ENCODE peak calls at places on chromosomes 4 and X, in seven cellular contexts. One of them, this sample, is unnamed.

GRCh38 chr4:96035727-96036126 is 195.8 kb downstream of the PDHA2 start:
- DNase-seq in coronary artery: no peak
- DNase-seq in body of pancreas: no peak
- DNase-seq in WERI-Rb-1: peak
- DNase-seq in IMR-90: no peak
- DNase-seq in lung: no peak
- DNase-seq in mucosa of descending colon: peak
- DNase-seq in this sample: no peak

GRCh38 chrX:8520791-8521190 is 56.2 kb downstream of the VCX3B start:
- DNase-seq in coronary artery: no peak
- DNase-seq in body of pancreas: no peak
- DNase-seq in WERI-Rb-1: no peak
- DNase-seq in IMR-90: no peak
- DNase-seq in lung: no peak
- DNase-seq in mucosa of descending colon: no peak
- DNase-seq in this sample: no peak

GRCh38 chr4:76301068-76301774 is 5.3 kb upstream of the STBD1 start:
- DNase-seq in coronary artery: no peak
- DNase-seq in body of pancreas: peak
- DNase-seq in WERI-Rb-1: no peak
- DNase-seq in IMR-90: peak
- DNase-seq in lung: no peak
- DNase-seq in mucosa of descending colon: peak
- DNase-seq in this sample: no peak

GRCh38 chrX:39856472-39857121 is 241.2 kb downstream of the BCOR start:
- DNase-seq in coronary artery: no peak
- DNase-seq in body of pancreas: no peak
- DNase-seq in WERI-Rb-1: no peak
- DNase-seq in IMR-90: no peak
- DNase-seq in lung: no peak
- DNase-seq in mucosa of descending colon: no peak
- DNase-seq in this sample: no peak

GRCh38 chr4:3253808-3254207 is 4.8 kb downstream of the MSANTD1 start:
- DNase-seq in coronary artery: peak
- DNase-seq in body of pancreas: no peak
- DNase-seq in WERI-Rb-1: no peak
- DNase-seq in IMR-90: no peak
- DNase-seq in lung: no peak
- DNase-seq in mucosa of descending colon: no peak
- DNase-seq in this sample: peak

GRCh38 chrX:77415882-77416281 is 31.3 kb upstream of the FGF16 start:
- DNase-seq in coronary artery: no peak
- DNase-seq in body of pancreas: no peak
- DNase-seq in WERI-Rb-1: no peak
- DNase-seq in IMR-90: no peak
- DNase-seq in lung: no peak
- DNase-seq in mucosa of descending colon: no peak
- DNase-seq in this sample: no peak

GRCh38 chrX:23756165-23756564 is 13.1 kb upstream of the ACOT9 start:
- DNase-seq in coronary artery: no peak
- DNase-seq in body of pancreas: peak
- DNase-seq in WERI-Rb-1: peak
- DNase-seq in IMR-90: peak
- DNase-seq in lung: peak
- DNase-seq in mucosa of descending colon: peak
- DNase-seq in this sample: peak

GRCh38 chrX:20233336-20233735 is 33.4 kb downstream of the RPS6KA3 start:
- DNase-seq in coronary artery: no peak
- DNase-seq in body of pancreas: no peak
- DNase-seq in WERI-Rb-1: no peak
- DNase-seq in IMR-90: no peak
- DNase-seq in lung: no peak
- DNase-seq in mucosa of descending colon: no peak
- DNase-seq in this sample: no peak

GRCh38 chr4:8688041-8688907 is 95.7 kb downstream of the CPZ start:
- DNase-seq in coronary artery: peak
- DNase-seq in body of pancreas: no peak
- DNase-seq in WERI-Rb-1: peak
- DNase-seq in IMR-90: peak
- DNase-seq in lung: no peak
- DNase-seq in mucosa of descending colon: peak
- DNase-seq in this sample: no peak

GRCh38 chrX:68492583-68492982 is 6.3 kb upstream of the YIPF6 start:
- DNase-seq in coronary artery: no peak
- DNase-seq in body of pancreas: no peak
- DNase-seq in WERI-Rb-1: no peak
- DNase-seq in IMR-90: no peak
- DNase-seq in lung: peak
- DNase-seq in mucosa of descending colon: no peak
- DNase-seq in this sample: no peak

GRCh38 chr4:150961566-150961965 is 53.5 kb downstream of the LRBA start:
- DNase-seq in coronary artery: no peak
- DNase-seq in body of pancreas: no peak
- DNase-seq in WERI-Rb-1: no peak
- DNase-seq in IMR-90: no peak
- DNase-seq in lung: no peak
- DNase-seq in mucosa of descending colon: no peak
- DNase-seq in this sample: no peak

GRCh38 chrX:39310925-39311324 is 509.7 kb downstream of the MID1IP1 start:
- DNase-seq in coronary artery: no peak
- DNase-seq in body of pancreas: no peak
- DNase-seq in WERI-Rb-1: no peak
- DNase-seq in IMR-90: no peak
- DNase-seq in lung: no peak
- DNase-seq in mucosa of descending colon: no peak
- DNase-seq in this sample: no peak

GRCh38 chr4:152917533-152918395 is 18.4 kb upstream of the FHDC1 start:
- DNase-seq in coronary artery: no peak
- DNase-seq in body of pancreas: no peak
- DNase-seq in WERI-Rb-1: no peak
- DNase-seq in IMR-90: no peak
- DNase-seq in lung: no peak
- DNase-seq in mucosa of descending colon: no peak
- DNase-seq in this sample: no peak

DNA sequence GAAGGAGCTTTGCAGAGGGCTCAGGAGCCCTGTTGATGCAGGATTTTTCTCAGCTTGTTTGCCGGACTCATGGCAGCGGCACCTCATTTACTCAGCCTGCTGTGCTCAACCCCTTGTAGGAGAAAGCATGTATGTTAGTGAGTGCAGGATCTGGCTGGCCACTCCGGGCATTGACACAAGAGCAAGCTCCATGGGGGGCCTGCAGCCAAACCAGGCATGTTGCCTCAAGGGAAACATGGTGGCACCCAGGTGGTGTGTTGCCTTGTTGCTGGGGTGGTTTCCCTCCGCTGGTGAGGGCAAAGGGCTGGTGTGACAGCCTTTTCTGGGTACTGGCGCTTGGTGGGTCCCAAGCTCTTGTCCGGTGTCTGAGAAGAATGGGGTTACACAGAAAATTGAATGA is 189.3 kb upstream of the ANXA3 start:
- DNase-seq in coronary artery: no peak
- DNase-seq in body of pancreas: no peak
- DNase-seq in WERI-Rb-1: no peak
- DNase-seq in IMR-90: no peak
- DNase-seq in lung: no peak
- DNase-seq in mucosa of descending colon: no peak
- DNase-seq in this sample: no peak
- H3K4me3 ChIP-seq in coronary artery: no peak
- H3K4me3 ChIP-seq in body of pancreas: no peak
- H3K4me3 ChIP-seq in WERI-Rb-1: no peak
- H3K4me3 ChIP-seq in IMR-90: no peak
- H3K4me3 ChIP-seq in lung: no peak
- H3K4me3 ChIP-seq in mucosa of descending colon: no peak
- H3K4me3 ChIP-seq in this sample: no peak

GRCh38 chr4:183960021-183960420 is 54.9 kb downstream of the STOX2 start:
- DNase-seq in coronary artery: no peak
- DNase-seq in body of pancreas: peak
- DNase-seq in WERI-Rb-1: peak
- DNase-seq in IMR-90: peak
- DNase-seq in lung: no peak
- DNase-seq in mucosa of descending colon: peak
- DNase-seq in this sample: peak

GRCh38 chr4:183959349-183959748 is 54.2 kb downstream of the STOX2 start:
- DNase-seq in coronary artery: no peak
- DNase-seq in body of pancreas: no peak
- DNase-seq in WERI-Rb-1: no peak
- DNase-seq in IMR-90: no peak
- DNase-seq in lung: no peak
- DNase-seq in mucosa of descending colon: no peak
- DNase-seq in this sample: no peak

GRCh38 chr4:183961772-183962171 is 56.7 kb downstream of the STOX2 start:
- DNase-seq in coronary artery: no peak
- DNase-seq in body of pancreas: no peak
- DNase-seq in WERI-Rb-1: no peak
- DNase-seq in IMR-90: no peak
- DNase-seq in lung: no peak
- DNase-seq in mucosa of descending colon: no peak
- DNase-seq in this sample: no peak

GRCh38 chr4:183962413-183962812 is 57.3 kb downstream of the STOX2 start:
- DNase-seq in coronary artery: no peak
- DNase-seq in body of pancreas: no peak
- DNase-seq in WERI-Rb-1: no peak
- DNase-seq in IMR-90: no peak
- DNase-seq in lung: no peak
- DNase-seq in mucosa of descending colon: no peak
- DNase-seq in this sample: no peak

DNA sequence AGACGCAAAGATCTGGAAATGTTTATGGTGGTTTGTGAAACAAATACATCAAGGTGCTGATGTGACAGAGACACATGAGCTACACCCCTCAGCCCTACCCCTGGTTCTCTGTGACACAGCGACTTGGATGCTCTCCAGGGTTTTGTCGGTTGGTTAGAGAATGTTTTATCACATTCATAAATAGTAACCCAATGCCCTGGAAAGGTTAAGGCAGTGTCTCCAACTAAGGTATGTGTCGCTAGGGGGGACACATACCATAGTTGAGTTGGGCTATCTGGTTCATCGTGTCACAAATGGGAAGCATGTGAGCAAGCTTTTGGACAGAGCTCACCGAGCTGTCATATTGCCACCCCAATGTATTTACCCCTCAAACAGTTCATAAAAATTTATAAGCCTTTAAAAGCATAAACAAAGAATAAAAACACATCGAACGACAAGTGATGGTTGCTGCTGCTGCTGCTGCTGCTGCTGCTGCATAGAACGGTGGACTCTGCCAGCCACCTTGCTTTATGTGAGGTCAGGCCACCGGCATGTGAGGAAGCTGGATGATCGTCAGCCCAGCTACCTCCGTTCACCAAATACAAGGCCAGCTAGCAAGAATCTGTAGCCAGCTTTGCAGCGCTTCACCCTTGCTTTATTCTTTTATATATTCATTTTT is 55.9 kb downstream of the STOX2 start:
- DNase-seq in coronary artery: no peak
- DNase-seq in body of pancreas: peak
- DNase-seq in WERI-Rb-1: no peak
- DNase-seq in IMR-90: no peak
- DNase-seq in lung: no peak
- DNase-seq in mucosa of descending colon: peak
- DNase-seq in this sample: no peak
- H3K4me3 ChIP-seq in coronary artery: no peak
- H3K4me3 ChIP-seq in body of pancreas: no peak
- H3K4me3 ChIP-seq in WERI-Rb-1: no peak
- H3K4me3 ChIP-seq in IMR-90: no peak
- H3K4me3 ChIP-seq in lung: no peak
- H3K4me3 ChIP-seq in mucosa of descending colon: no peak
- H3K4me3 ChIP-seq in this sample: no peak

GRCh38 chrX:71542411-71542810 is 9.5 kb downstream of the OGT start:
- DNase-seq in coronary artery: no peak
- DNase-seq in body of pancreas: no peak
- DNase-seq in WERI-Rb-1: no peak
- DNase-seq in IMR-90: peak
- DNase-seq in lung: no peak
- DNase-seq in mucosa of descending colon: no peak
- DNase-seq in this sample: no peak

GRCh38 chrX:71543316-71543715 is 10.4 kb downstream of the OGT start:
- DNase-seq in coronary artery: no peak
- DNase-seq in body of pancreas: no peak
- DNase-seq in WERI-Rb-1: no peak
- DNase-seq in IMR-90: peak
- DNase-seq in lung: no peak
- DNase-seq in mucosa of descending colon: no peak
- DNase-seq in this sample: no peak

GRCh38 chrX:71542825-71543224 is 9.9 kb downstream of the OGT start:
- DNase-seq in coronary artery: no peak
- DNase-seq in body of pancreas: no peak
- DNase-seq in WERI-Rb-1: no peak
- DNase-seq in IMR-90: no peak
- DNase-seq in lung: no peak
- DNase-seq in mucosa of descending colon: no peak
- DNase-seq in this sample: no peak

GRCh38 chrX:71540801-71541545 is 8.1 kb downstream of the OGT start:
- DNase-seq in coronary artery: no peak
- DNase-seq in body of pancreas: no peak
- DNase-seq in WERI-Rb-1: no peak
- DNase-seq in IMR-90: no peak
- DNase-seq in lung: no peak
- DNase-seq in mucosa of descending colon: no peak
- DNase-seq in this sample: no peak

GRCh38 chrX:71541546-71542022 is 8.7 kb downstream of the OGT start:
- DNase-seq in coronary artery: no peak
- DNase-seq in body of pancreas: no peak
- DNase-seq in WERI-Rb-1: no peak
- DNase-seq in IMR-90: peak
- DNase-seq in lung: no peak
- DNase-seq in mucosa of descending colon: no peak
- DNase-seq in this sample: no peak
- H3K4me3 ChIP-seq in coronary artery: peak
- H3K4me3 ChIP-seq in body of pancreas: no peak
- H3K4me3 ChIP-seq in WERI-Rb-1: no peak
- H3K4me3 ChIP-seq in IMR-90: no peak
- H3K4me3 ChIP-seq in lung: no peak
- H3K4me3 ChIP-seq in mucosa of descending colon: no peak
- H3K4me3 ChIP-seq in this sample: no peak

GRCh38 chr4:94802091-94802490 is 44.3 kb downstream of the BMPR1B start:
- DNase-seq in coronary artery: no peak
- DNase-seq in body of pancreas: no peak
- DNase-seq in WERI-Rb-1: no peak
- DNase-seq in IMR-90: no peak
- DNase-seq in lung: no peak
- DNase-seq in mucosa of descending colon: no peak
- DNase-seq in this sample: no peak

GRCh38 chr4:94801016-94801415 is 43.3 kb downstream of the BMPR1B start:
- DNase-seq in coronary artery: no peak
- DNase-seq in body of pancreas: no peak
- DNase-seq in WERI-Rb-1: no peak
- DNase-seq in IMR-90: no peak
- DNase-seq in lung: no peak
- DNase-seq in mucosa of descending colon: no peak
- DNase-seq in this sample: no peak

GRCh38 chr4:94804613-94805012 is 46.9 kb downstream of the BMPR1B start:
- DNase-seq in coronary artery: no peak
- DNase-seq in body of pancreas: no peak
- DNase-seq in WERI-Rb-1: no peak
- DNase-seq in IMR-90: no peak
- DNase-seq in lung: no peak
- DNase-seq in mucosa of descending colon: no peak
- DNase-seq in this sample: no peak

GRCh38 chr4:94806376-94806775 is 48.6 kb downstream of the BMPR1B start:
- DNase-seq in coronary artery: no peak
- DNase-seq in body of pancreas: no peak
- DNase-seq in WERI-Rb-1: no peak
- DNase-seq in IMR-90: peak
- DNase-seq in lung: no peak
- DNase-seq in mucosa of descending colon: no peak
- DNase-seq in this sample: no peak

GRCh38 chr4:94803181-94803580 is 45.4 kb downstream of the BMPR1B start:
- DNase-seq in coronary artery: no peak
- DNase-seq in body of pancreas: no peak
- DNase-seq in WERI-Rb-1: no peak
- DNase-seq in IMR-90: no peak
- DNase-seq in lung: no peak
- DNase-seq in mucosa of descending colon: no peak
- DNase-seq in this sample: no peak
- H3K4me3 ChIP-seq in coronary artery: no peak
- H3K4me3 ChIP-seq in body of pancreas: no peak
- H3K4me3 ChIP-seq in WERI-Rb-1: no peak
- H3K4me3 ChIP-seq in IMR-90: no peak
- H3K4me3 ChIP-seq in lung: no peak
- H3K4me3 ChIP-seq in mucosa of descending colon: no peak
- H3K4me3 ChIP-seq in this sample: no peak

This sample was measured in Caco-2.